ENCODE peak calls at places on chromosomes 2 and 18, in seven cellular contexts. A is T-cell, S is kidney tubule cell, E is Karpas-422, T is non-pigmented ciliary epithelial cell, B is NCI-H510A treated with DMSO at 0.1 percent for 48 hours, N is HS-5. Z is an unnamed sample.
A peak's percentile ranks its signal among the peaks of the same experiment; 100 is the strongest.

GRCh38 chr2:55351672-55352071 is 68.0 kb downstream of the CCDC88A start:
- DNase-seq in E (no peak), A (no peak), T (no peak), S (no peak), B (no peak), N (no peak), Z (no peak)

GRCh38 chr2:164657129-164657528 is 35.8 kb upstream of the GRB14 start:
- DNase-seq in S (peak; percentile 97), N (peak; percentile 62), B (no peak), E (no peak), T (peak; percentile 90), A (no peak), Z (no peak)

GRCh38 chr2:2850218-2850850 is 519.3 kb upstream of the MYT1L start:
- DNase-seq in N (no peak), A (no peak), B (peak; percentile 79), E (no peak), S (no peak), T (no peak), Z (no peak)

GRCh38 chr2:11708106-11708505 is 38.1 kb upstream of the NTSR2 start:
- DNase-seq in A (no peak), B (no peak), E (no peak), N (no peak), T (no peak), S (peak; percentile 71), Z (no peak)

GRCh38 chr2:160492401-160493226 is 993 bp downstream of the RBMS1 start:
- DNase-seq in B (peak; percentile 55), A (peak; percentile 51), E (no peak), N (peak; percentile 19), T (no peak), S (peak; percentile 81), Z (peak; percentile 59)

GRCh38 chr18:60506682-60507081 is 134.1 kb upstream of the MC4R start:
- DNase-seq in S (no peak), N (no peak), B (no peak), T (no peak), A (no peak), E (no peak), Z (no peak)

GRCh38 chr2:118853647-118854367 is 6.4 kb upstream of the EN1 start:
- DNase-seq in B (no peak), A (no peak), E (no peak), N (no peak), S (no peak), T (no peak), Z (no peak)

GRCh38 chr2:74564222-74564621 is 9.7 kb downstream of the DOK1 start:
- DNase-seq in E (no peak), A (no peak), N (peak; percentile 74), T (no peak), S (no peak), B (no peak), Z (no peak)

GRCh38 chr18:24536834-24537233 is 76.4 kb downstream of the HRH4 start:
- DNase-seq in A (no peak), S (no peak), T (no peak), B (no peak), E (no peak), N (no peak), Z (no peak)